ENCODE peak calls at places on chromosomes 1 and 21, in five cellular contexts. M is NCI-H1092, A is HT-29, Y is NB4, O is T-helper 1 cell. P is an unnamed sample.

GRCh38 chr1:171245458-171246064 is 2.7 kb upstream of the FMO1 start:
- DNase-seq in O (no peak), M (no peak), Y (peak; percentile 38), A (peak; percentile 60), P (no peak)

GRCh38 chr1:42756956-42757891 is 9.6 kb downstream of the P3H1 start:
- DNase-seq in M (peak; percentile 57), A (peak; percentile 66), Y (peak; percentile 73), O (no peak), P (no peak)

GRCh38 chr1:25167269-25168192 is 64.8 kb downstream of the SYF2 start:
- DNase-seq in O (no peak), M (no peak), A (peak; percentile 67), Y (no peak), P (no peak)

GRCh38 chr1:55468438-55468837 is 253.3 kb upstream of the USP24 start:
- DNase-seq in M (no peak), Y (no peak), A (no peak), O (no peak), P (no peak)

GRCh38 chr1:7620196-7620595 is 150.9 kb upstream of the VAMP3 start:
- DNase-seq in M (no peak), A (no peak), Y (no peak), O (no peak), P (no peak)

GRCh38 chr21:44836666-44837471 is 19.0 kb upstream of the SUMO3 start:
- DNase-seq in M (no peak), A (peak; percentile 45), Y (peak; percentile 74), O (no peak), P (no peak)

GRCh38 chr1:23010734-23011449 is 4.8 kb downstream of the TEX46 start:
- DNase-seq in Y (no peak), M (no peak), A (peak; percentile 88), O (no peak), P (no peak)

GRCh38 chr1:158534496-158534895 is 19.7 kb downstream of the OR6Y1 start:
- DNase-seq in Y (no peak), M (no peak), O (no peak), A (no peak), P (no peak)

GRCh38 chr1:185917646-185918045 is 183.5 kb downstream of the HMCN1 start:
- DNase-seq in Y (peak; percentile 25), A (peak; percentile 59), M (no peak), O (no peak), P (no peak)

GRCh38 chr1:172671591-172671990 is 12.7 kb downstream of the FASLG start:
- DNase-seq in M (no peak), Y (no peak), O (no peak), A (no peak), P (no peak)

GRCh38 chr1:210738256-210738655 is 395.7 kb downstream of the KCNH1 start:
- DNase-seq in M (no peak), O (no peak), A (no peak), Y (no peak), P (no peak)

GRCh38 chr1:2232916-2233438 is 4.9 kb downstream of the SKI start:
- DNase-seq in Y (no peak), M (no peak), O (no peak), A (no peak), P (no peak)

GRCh38 chr1:9195651-9196050 is 38.9 kb upstream of the H6PD start:
- DNase-seq in A (no peak), O (no peak), M (no peak), Y (no peak), P (no peak)

GRCh38 chr1:18035145-18035544 is 72.5 kb upstream of the IGSF21 start:
- DNase-seq in A (no peak), Y (no peak), M (no peak), O (no peak), P (no peak)

GRCh38 chr1:207866471-207867135 is 44.3 kb downstream of the CD34 start:
- DNase-seq in A (no peak), Y (peak; percentile 46), O (no peak), M (no peak), P (peak; percentile 39)